ENCODE peak calls at places on chromosomes 7 and 10, in five cellular contexts. T is SK-N-SH, C is A172, D is EL, R is T follicular helper cell. E is an unnamed sample.

GRCh38 chr7:77353911-77354310 is 62.2 kb downstream of the GSAP start:
- DNase-seq in R (no peak), T (no peak), D (no peak), C (no peak), E (no peak)

GRCh38 chr7:5652829-5653228 is 128.6 kb downstream of the RNF216 start:
- DNase-seq in T (no peak), R (no peak), C (no peak), D (no peak), E (no peak)

GRCh38 chr10:90960355-90960814 is 39.5 kb upstream of the ANKRD1 start:
- DNase-seq in C (peak; percentile 97), T (no peak), D (peak; percentile 96), R (no peak), E (peak; percentile 69)

GRCh38 chr7:149302222-149302621 is 40.2 kb downstream of the ZNF783 start:
- DNase-seq in R (no peak), T (peak; percentile 8), D (no peak), C (no peak), E (no peak)

GRCh38 chr10:83536426-83536825 is 602.9 kb upstream of the GHITM start:
- DNase-seq in D (peak; percentile 1), R (no peak), C (no peak), T (no peak), E (no peak)

GRCh38 chr7:149816267-149816751 is 21.9 kb upstream of the ZNF862 start:
- DNase-seq in D (no peak), R (no peak), C (no peak), T (no peak), E (no peak)

GRCh38 chr10:119449210-119449584 is 93.3 kb downstream of the RGS10 start:
- DNase-seq in D (no peak), T (no peak), C (no peak), R (no peak), E (no peak)

GRCh38 chr10:71834343-71834674 is 16.7 kb downstream of the PSAP start:
- DNase-seq in T (no peak), D (no peak), C (no peak), R (no peak), E (no peak)

GRCh38 chr10:79066460-79067240 is 2.1 kb upstream of the ZMIZ1 start:
- DNase-seq in R (no peak), C (no peak), T (peak; percentile 84), D (peak; percentile 32), E (no peak)

GRCh38 chr10:116151076-116151475 is 121.9 kb downstream of the GFRA1 start:
- DNase-seq in C (no peak), D (peak; percentile 65), T (no peak), R (no peak), E (no peak)

GRCh38 chr7:95317546-95317945 is 6.8 kb downstream of the PON1 start:
- DNase-seq in D (no peak), R (no peak), T (peak; percentile 17), C (no peak), E (no peak)

GRCh38 chr7:20647908-20648776 is 32.7 kb downstream of the ABCB5 start:
- DNase-seq in T (peak; percentile 51), D (peak; percentile 6), C (peak; percentile 53), R (no peak), E (peak; percentile 49)

GRCh38 chr10:62029401-62029800 is 127.9 kb downstream of the ARID5B start:
- DNase-seq in D (no peak), R (no peak), T (no peak), C (no peak), E (no peak)

GRCh38 chr10:50988792-50989191 is 85.5 kb upstream of the PRKG1 start:
- DNase-seq in C (no peak), T (peak; percentile 27), D (peak; percentile 13), R (no peak), E (no peak)

GRCh38 chr7:108413782-108414492 is 42.3 kb downstream of the NRCAM start:
- DNase-seq in T (no peak), D (peak; percentile 27), C (peak; percentile 81), R (no peak), E (no peak)

GRCh38 chr7:78301361-78301760 is 502.8 kb downstream of the PHTF2 start:
- DNase-seq in T (no peak), R (no peak), D (peak; percentile 70), C (no peak), E (peak; percentile 16)

GRCh38 chr7:85890244-85890811 is 703.5 kb upstream of the SEMA3D start:
- DNase-seq in R (no peak), T (peak; percentile 48), D (peak; percentile 13), C (peak; percentile 24), E (no peak)

GRCh38 chr10:121669010-121669366 is 70.7 kb upstream of the FGFR2 start:
- DNase-seq in C (no peak), T (no peak), R (no peak), D (no peak), E (no peak)

GRCh38 chr10:20157314-20157713 is 341.1 kb downstream of the PLXDC2 start:
- DNase-seq in C (no peak), T (no peak), R (no peak), D (no peak), E (peak; percentile 81)

GRCh38 chr10:34816067-34817002 is 1.2 kb upstream of the PARD3 start:
- DNase-seq in R (no peak), D (peak; percentile 39), T (peak; percentile 49), C (no peak), E (no peak)

GRCh38 chr7:1314908-1315450 is 82.3 kb downstream of the UNCX start:
- DNase-seq in T (no peak), C (no peak), D (no peak), R (no peak), E (no peak)

GRCh38 chr10:33008499-33009243 is 50.6 kb upstream of the ITGB1 start:
- DNase-seq in C (peak; percentile 82), D (peak; percentile 87), T (peak; percentile 75), R (peak; percentile 36), E (no peak)

GRCh38 chr7:27661776-27662489 is 750 bp downstream of the HIBADH start:
- DNase-seq in C (peak; percentile 50), D (peak; percentile 27), R (no peak), T (peak; percentile 71), E (no peak)

GRCh38 chr10:9010093-9010492 is 955.6 kb downstream of the GATA3 start:
- DNase-seq in R (peak; percentile 18), T (no peak), D (no peak), C (no peak), E (no peak)

GRCh38 chr7:50184266-50184665 is 91.2 kb upstream of the ZPBP start:
- DNase-seq in R (no peak), D (no peak), T (no peak), C (no peak), E (no peak)

GRCh38 chr10:6348091-6348862 is 145.5 kb downstream of the PFKFB3 start:
- DNase-seq in C (peak; percentile 28), T (no peak), R (peak; percentile 79), D (peak; percentile 24), E (no peak)